ENCODE peak calls at places on chromosomes 7 and 10, in six cellular contexts. J is GM12878, V is K562, L is GM12892, I is SK-N-SH, Q is H1. H is an unnamed sample.

GRCh38 chr10:90777614-90778013 is 80.2 kb downstream of the HTR7 start:
- DNase-seq in I (no peak), V (no peak), J (no peak), Q (no peak), L (no peak), H (no peak)

GRCh38 chr7:100153713-100154519 is 4.6 kb downstream of the TRAPPC14 start:
- DNase-seq in J (no peak), Q (no peak), L (no peak), I (peak), V (peak), H (no peak)

GRCh38 chr10:35546824-35547225 is 58.3 kb upstream of the GJD4 start:
- DNase-seq in L (no peak), V (no peak), Q (no peak), J (no peak), I (no peak), H (no peak)

GRCh38 chr10:59895629-59896116 is 10.7 kb downstream of the CCDC6 start:
- DNase-seq in V (peak), J (no peak), L (no peak), I (peak), Q (no peak), H (no peak)

GRCh38 chr10:132710036-132710686 is 75.8 kb downstream of the NKX6-2 start:
- DNase-seq in V (no peak), L (no peak), Q (no peak), J (no peak), I (no peak), H (no peak)

GRCh38 chr10:62075912-62076311 is 174.4 kb downstream of the ARID5B start:
- DNase-seq in V (no peak), L (no peak), J (no peak), Q (no peak), I (no peak), H (no peak)

GRCh38 chr7:158140538-158141220 is 446.9 kb downstream of the PTPRN2 start:
- DNase-seq in Q (no peak), V (no peak), I (no peak), L (no peak), J (no peak), H (no peak)

GRCh38 chr7:93196331-93196730 is 29.9 kb downstream of the HEPACAM2 start:
- DNase-seq in L (no peak), J (no peak), Q (no peak), I (no peak), V (no peak), H (no peak)

GRCh38 chr7:123624527-123625183 is 23.0 kb downstream of the ASB15 start:
- DNase-seq in J (peak), L (peak), V (peak), Q (peak), I (peak), H (peak)

GRCh38 chr7:512541-513311 is 6.9 kb downstream of the PDGFA start:
- DNase-seq in Q (no peak), J (no peak), V (no peak), I (no peak), L (no peak), H (no peak)

GRCh38 chr7:87226495-87226894 is 7.0 kb upstream of the TMEM243 start:
- DNase-seq in I (no peak), J (no peak), Q (no peak), L (no peak), V (no peak), H (no peak)

GRCh38 chr7:1109581-1110310 is 21.8 kb downstream of the GPER1 start:
- DNase-seq in I (no peak), V (no peak), L (no peak), Q (no peak), J (no peak), H (no peak)

GRCh38 chr10:19546224-19546623 is 270.0 kb upstream of the PLXDC2 start:
- DNase-seq in L (no peak), I (no peak), Q (no peak), V (no peak), J (no peak), H (no peak)

DNA sequence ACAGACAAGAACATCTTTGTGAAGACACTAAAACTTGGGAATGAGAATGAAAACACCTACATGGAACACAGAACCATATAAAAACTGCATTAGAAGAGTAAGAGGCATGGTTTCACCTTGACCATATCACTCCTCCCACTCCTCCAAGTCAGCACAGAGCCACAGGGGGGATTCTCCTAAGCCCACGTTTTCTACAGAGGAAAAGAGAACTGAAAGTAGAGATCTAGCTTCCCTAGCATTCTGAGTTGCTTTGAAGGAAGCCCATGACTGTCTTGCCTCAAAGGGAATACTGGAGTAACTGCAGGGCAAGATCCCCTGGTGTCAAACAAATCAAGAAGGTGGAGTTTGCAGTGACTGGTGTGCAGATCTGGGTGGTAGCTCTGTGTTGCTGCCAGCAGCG is 43.9 kb downstream of the HBP1 start:
- DNase-seq in L (no peak), J (no peak), I (no peak), V (no peak), Q (no peak), H (no peak)
- TF ChIP-seq TAF1 in L (no peak), J (no peak), I (no peak), V (no peak), Q (no peak), H (no peak)

DNA sequence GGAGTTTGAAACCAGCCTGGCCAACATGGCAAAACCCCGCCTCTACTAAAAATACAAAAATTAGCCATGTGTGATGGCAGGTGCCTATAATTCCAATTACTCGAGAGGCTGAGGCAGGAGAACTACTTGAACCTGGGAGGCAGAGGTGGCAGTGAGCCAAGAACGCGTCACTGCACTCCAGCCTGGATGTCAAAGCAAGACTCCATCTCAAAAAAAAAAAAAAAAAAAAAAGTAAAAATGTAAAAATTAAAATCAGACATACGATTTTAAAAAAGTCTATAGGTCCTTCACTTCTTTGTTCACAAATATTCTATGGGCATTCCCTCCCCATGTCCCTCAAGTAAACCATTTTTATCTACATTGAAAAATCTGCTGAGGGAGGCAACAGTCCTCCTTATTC is 34.9 kb upstream of the TLL2 start:
- DNase-seq in L (no peak), V (no peak), J (no peak), I (no peak), Q (no peak), H (no peak)
- TF ChIP-seq TAF1 in L (no peak), V (no peak), J (no peak), I (no peak), Q (no peak), H (no peak)

DNA sequence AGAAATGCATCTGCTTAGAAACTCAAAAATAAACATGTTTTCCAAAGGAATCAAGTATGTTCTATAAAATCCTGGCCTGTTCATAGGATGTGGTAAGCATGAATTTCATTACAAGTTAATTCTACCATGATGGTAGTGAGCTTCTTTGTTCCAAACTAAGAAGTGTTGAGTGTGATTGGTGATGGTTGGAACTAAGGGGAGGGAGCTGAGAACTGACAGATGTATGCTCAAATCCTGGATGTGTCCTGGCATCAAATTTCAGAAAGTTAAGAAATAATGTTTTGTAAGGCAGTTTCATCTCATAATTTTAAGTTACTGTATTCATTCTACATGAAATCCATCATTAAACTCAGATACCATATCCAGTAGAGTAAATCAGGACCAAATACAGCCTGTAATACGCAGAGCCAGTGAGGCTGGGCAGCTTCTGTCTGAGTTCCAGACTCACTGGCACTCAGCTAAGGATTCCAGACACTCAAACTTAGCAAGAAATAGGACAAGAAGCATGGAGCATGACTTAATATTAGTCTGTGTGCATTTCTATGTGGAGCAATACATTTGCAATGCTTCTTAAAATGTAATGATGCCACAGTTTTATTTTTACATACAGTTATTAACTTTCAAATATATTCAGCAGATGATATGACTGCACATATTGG is 119.6 kb downstream of the TES start:
- DNase-seq in L (no peak), V (no peak), J (no peak), I (no peak), Q (no peak), H (no peak)
- TF ChIP-seq TAF1 in L (no peak), V (no peak), J (no peak), I (no peak), Q (no peak), H (no peak)

DNA sequence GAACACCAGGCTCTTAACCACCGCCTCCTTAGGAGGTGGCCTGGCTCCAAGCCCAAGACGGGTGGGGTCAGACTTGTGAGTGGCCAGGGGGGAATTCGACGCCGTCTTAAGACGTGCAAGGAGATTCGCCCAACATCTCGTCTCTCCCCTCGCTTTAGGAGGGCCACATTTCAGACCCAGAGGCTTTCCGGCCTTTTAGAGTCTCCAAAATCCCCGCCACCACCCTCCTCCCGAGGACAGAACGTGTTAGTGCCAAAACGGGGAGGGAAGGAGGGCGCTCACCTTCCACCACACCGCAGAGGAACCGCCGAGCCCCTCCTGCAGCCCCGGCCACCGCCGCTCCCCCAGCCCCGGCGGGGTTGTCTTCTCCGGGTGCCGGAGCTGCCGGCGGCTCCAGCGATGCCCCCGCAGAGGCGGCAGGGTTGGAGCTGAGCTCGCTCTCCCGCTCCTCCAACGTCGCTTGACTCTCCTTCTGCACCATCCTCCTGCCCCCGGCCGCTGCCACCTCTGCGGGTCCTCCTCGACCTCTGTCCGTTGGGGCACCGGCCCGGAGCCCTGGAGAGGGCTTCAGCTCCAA is 614 bp downstream of the OGA start:
- DNase-seq in J (no peak), L (no peak), Q (no peak), I (peak), V (peak), H (no peak)
- TF ChIP-seq TAF1 in J (no peak), L (no peak), Q (no peak), I (peak), V (peak), H (no peak)

GRCh38 chr10:68759967-68760366 is 38.9 kb downstream of the CCAR1 start:
- DNase-seq in Q (no peak), V (no peak), L (no peak), J (no peak), I (no peak), H (no peak)

GRCh38 chr10:68759223-68759863 is 38.3 kb downstream of the CCAR1 start:
- DNase-seq in J (no peak), L (no peak), I (no peak), Q (no peak), V (no peak), H (no peak)

GRCh38 chr10:68752711-68753110 is 31.7 kb downstream of the CCAR1 start:
- DNase-seq in I (no peak), Q (no peak), V (no peak), L (no peak), J (no peak), H (no peak)

GRCh38 chr10:68756766-68757165 is 35.7 kb downstream of the CCAR1 start:
- DNase-seq in L (no peak), V (no peak), I (no peak), J (no peak), Q (no peak), H (no peak)

DNA sequence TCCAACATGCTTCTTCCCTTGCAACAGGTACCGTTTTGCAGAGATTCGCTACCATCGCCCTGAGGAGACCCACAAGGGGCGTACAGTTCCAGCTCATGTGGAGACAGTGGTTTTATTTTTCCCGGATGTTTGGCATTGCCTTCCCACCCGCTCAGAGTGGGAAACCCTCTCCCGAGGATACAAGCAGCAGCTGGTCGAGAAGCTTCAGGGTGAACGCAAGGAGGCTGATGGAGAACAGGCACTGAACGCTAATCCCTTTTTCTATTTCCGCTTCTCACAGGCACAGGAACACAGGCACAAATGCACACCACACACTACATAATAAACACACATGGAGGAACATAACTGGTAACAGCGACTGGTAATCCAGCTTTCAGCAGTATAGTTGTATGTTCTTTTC is 35.2 kb downstream of the CCAR1 start:
- DNase-seq in V (no peak), Q (no peak), J (no peak), L (no peak), I (no peak), H (no peak)
- TF ChIP-seq TAF1 in V (no peak), Q (no peak), J (no peak), L (no peak), I (no peak), H (no peak)